ENCODE peak calls at places on chromosomes 12 and 14, in six cellular contexts. W is stimulated activated CD4-positive, alpha-beta T cell treated with anti-CD3 and anti-CD28 coated beads, TNF-alpha, amount 100 ng/mL, for 1 hour; N is tibial artery; F is colonic mucosa; Z is CD4-positive, alpha-beta T cell; H is Peyer's patch. M is an unnamed sample.

GRCh38 chr12:19105468-19105867 is 24.1 kb upstream of the PLEKHA5 start:
- DNase-seq in W (no peak), N (no peak), F (no peak), Z (no peak), H (no peak), M (no peak)

GRCh38 chr12:78787576-78787975 is 77.0 kb upstream of the SYT1 start:
- DNase-seq in W (no peak), N (no peak), F (no peak), Z (no peak), H (no peak), M (no peak)

GRCh38 chr14:95523051-95523817 is 6.8 kb upstream of the SYNE3 start:
- DNase-seq in W (no peak), N (no peak), F (no peak), Z (no peak), H (no peak), M (no peak)

GRCh38 chr14:73887116-73887490 is 444 bp downstream of the ZNF410 start:
- DNase-seq in W (no peak), N (no peak), F (no peak), Z (no peak), H (no peak), M (no peak)

GRCh38 chr14:26021759-26022158 is 576.1 kb downstream of the NOVA1 start:
- DNase-seq in W (no peak), N (no peak), F (no peak), Z (no peak), H (no peak), M (no peak)

GRCh38 chr14:81296263-81296923 is 75.6 kb upstream of the GTF2A1 start:
- DNase-seq in W (no peak), N (no peak), F (no peak), Z (no peak), H (no peak), M (no peak)

GRCh38 chr14:65501328-65501727 is 88.8 kb downstream of the FUT8 start:
- DNase-seq in W (no peak), N (no peak), F (no peak), Z (no peak), H (no peak), M (no peak)

GRCh38 chr14:100854435-100854834 is 28.5 kb downstream of the MEG3 start:
- DNase-seq in W (no peak), N (no peak), F (no peak), Z (no peak), H (peak; percentile 15), M (no peak)

GRCh38 chr12:121400332-121401139 is 618 bp downstream of the RNF34 start:
- DNase-seq in W (peak; percentile 11), N (peak; percentile 72), F (peak; percentile 49), Z (peak; percentile 33), H (no peak), M (no peak)

GRCh38 chr12:105040476-105040875 is 43.8 kb downstream of the ALDH1L2 start:
- DNase-seq in W (no peak), N (no peak), F (peak; percentile 39), Z (no peak), H (no peak), M (no peak)